ENCODE peak calls at places on chromosomes 4 and X, in ten cellular contexts. G, D, F, B, Z, K, I, X, C and U are unnamed samples.

GRCh38 chr4:94533405-94534223 is 81.9 kb downstream of the PDLIM5 start:
- DNase-seq in B (no peak), C (no peak), F (no peak), K (no peak), X (no peak), Z (no peak), D (no peak), I (no peak), G (no peak), U (no peak)

GRCh38 chrX:16869393-16870094 is 618 bp downstream of the RBBP7 start:
- DNase-seq in K (no peak), C (peak; percentile 38), D (peak; percentile 17), Z (peak; percentile 29), F (no peak), G (peak; percentile 19), X (peak; percentile 67), I (no peak), B (peak; percentile 33), U (peak; percentile 73)

GRCh38 chr4:142043509-142043908 is 407.1 kb downstream of the IL15 start:
- DNase-seq in C (no peak), G (no peak), X (no peak), B (no peak), Z (no peak), K (no peak), I (no peak), D (no peak), F (peak; percentile 2), U (no peak)

GRCh38 chr4:163679189-163679588 is 184.7 kb downstream of the TMA16 start:
- DNase-seq in F (no peak), G (no peak), Z (no peak), I (no peak), K (no peak), D (no peak), X (peak; percentile 6), B (no peak), C (no peak), U (peak; percentile 30)

GRCh38 chrX:132071260-132071659 is 48.2 kb downstream of the STK26 start:
- DNase-seq in X (no peak), F (no peak), G (no peak), C (no peak), Z (no peak), I (no peak), B (no peak), D (no peak), K (no peak), U (no peak)

GRCh38 chr4:108651068-108651794 is 832 bp downstream of the OSTC start:
- DNase-seq in C (no peak), G (no peak), Z (no peak), K (peak; percentile 37), I (no peak), B (no peak), F (no peak), X (no peak), D (no peak), U (no peak)

GRCh38 chr4:108854781-108855180 is 91.9 kb upstream of the ETNPPL start:
- DNase-seq in I (no peak), D (no peak), B (no peak), X (no peak), F (no peak), Z (no peak), G (no peak), C (no peak), K (no peak), U (no peak)

GRCh38 chr4:102402223-102402622 is 56.9 kb upstream of the SLC39A8 start:
- DNase-seq in D (no peak), X (no peak), C (no peak), F (no peak), G (no peak), B (no peak), K (no peak), I (no peak), Z (no peak), U (no peak)

GRCh38 chr4:145081756-145082155 is 16.2 kb downstream of the ANAPC10 start:
- DNase-seq in Z (no peak), C (no peak), D (no peak), G (no peak), I (no peak), X (no peak), K (no peak), F (no peak), B (no peak), U (no peak)

GRCh38 chr4:180059216-180059881 is 2183.9 kb upstream of the TENM3 start:
- DNase-seq in X (no peak), B (no peak), I (no peak), K (no peak), G (no peak), D (no peak), F (no peak), C (no peak), Z (no peak), U (peak; percentile 62)

GRCh38 chr4:177450421-177451107 is 8.3 kb upstream of the AGA start:
- DNase-seq in C (no peak), B (no peak), G (no peak), I (no peak), X (no peak), F (no peak), D (no peak), Z (no peak), K (no peak), U (no peak)

GRCh38 chr4:5980436-5981155 is 37.6 kb downstream of the C4orf50 start:
- DNase-seq in K (no peak), B (no peak), D (no peak), C (no peak), F (no peak), G (no peak), X (no peak), I (no peak), Z (no peak), U (no peak)

GRCh38 chrX:120365320-120365719 is 3.4 kb downstream of the ATP1B4 start:
- DNase-seq in D (peak; percentile 43), F (no peak), C (peak; percentile 32), G (no peak), Z (no peak), X (peak; percentile 63), I (peak; percentile 11), B (peak; percentile 46), K (no peak), U (peak; percentile 85)

GRCh38 chr4:8224596-8225289 is 25.7 kb downstream of the SH3TC1 start:
- DNase-seq in G (no peak), X (no peak), C (no peak), K (no peak), Z (no peak), F (no peak), B (no peak), I (no peak), D (peak; percentile 30), U (no peak)

GRCh38 chr4:122963222-122963621 is 40.8 kb upstream of the NUDT6 start:
- DNase-seq in D (no peak), K (no peak), C (no peak), I (no peak), Z (no peak), X (no peak), F (no peak), G (no peak), B (no peak), U (no peak)

GRCh38 chr4:142475663-142476062 is 370.4 kb downstream of the INPP4B start:
- DNase-seq in G (no peak), I (no peak), K (peak; percentile 24), X (no peak), Z (no peak), B (no peak), F (no peak), C (no peak), D (no peak), U (no peak)

GRCh38 chr4:23163649-23164436 is 471.1 kb downstream of the GBA3 start:
- DNase-seq in G (no peak), X (peak; percentile 41), F (no peak), C (no peak), Z (no peak), I (no peak), B (no peak), K (no peak), D (no peak), U (no peak)

GRCh38 chr4:151641983-151642382 is 118.8 kb downstream of the GATB start:
- DNase-seq in C (no peak), G (no peak), Z (no peak), F (no peak), B (no peak), I (no peak), X (no peak), D (no peak), K (no peak), U (no peak)

GRCh38 chrX:151825927-151826471 is 86.7 kb upstream of the MAGEA4 start:
- DNase-seq in K (peak; percentile 48), Z (no peak), G (no peak), X (no peak), C (no peak), D (no peak), F (peak; percentile 40), I (no peak), B (no peak), U (no peak)

GRCh38 chrX:68652327-68652930 is 5.0 kb downstream of the STARD8 start:
- DNase-seq in K (no peak), I (no peak), F (no peak), C (no peak), B (no peak), G (no peak), D (no peak), X (no peak), Z (no peak), U (peak; percentile 22)

GRCh38 chr4:184962125-184962638 is 56.1 kb upstream of the HELT start:
- DNase-seq in Z (no peak), C (no peak), G (no peak), K (no peak), F (no peak), X (no peak), D (no peak), I (no peak), B (no peak), U (no peak)

GRCh38 chr4:13538427-13538973 is 5.8 kb downstream of the NKX3-2 start:
- DNase-seq in D (no peak), C (no peak), F (no peak), B (no peak), I (no peak), X (no peak), G (no peak), Z (no peak), K (no peak), U (no peak)

GRCh38 chr4:113116414-113117345 is 67.2 kb downstream of the ANK2 start:
- DNase-seq in I (no peak), C (no peak), G (no peak), X (peak; percentile 6), F (no peak), K (no peak), B (no peak), D (no peak), Z (no peak), U (no peak)